ENCODE peak calls at places on chromosomes 13 and 19, in eight cellular contexts. I is PC-9; X is ovary; U is right cardiac atrium; B is sigmoid colon; Y is CD4-positive, CD25-positive, alpha-beta regulatory T cell; C is endodermal cell; W is stomach. D is an unnamed sample. For H3K4me1, the result is how much of the 10 kb centered on the place peaks cover.

GRCh38 chr19:16581145-16581970 is 9.1 kb upstream of the SLC35E1 start:
- DNase-seq in I (no peak), X (no peak), U (peak), B (no peak), Y (no peak), C (no peak), W (no peak), D (no peak)

GRCh38 chr13:105972811-105973590 is 562.5 kb downstream of the EFNB2 start:
- DNase-seq in I (no peak), X (no peak), U (no peak), B (no peak), Y (no peak), C (no peak), W (no peak), D (no peak)

GRCh38 chr13:43397110-43397509 is 373.7 kb downstream of the DNAJC15 start:
- DNase-seq in I (no peak), X (no peak), U (no peak), B (no peak), Y (no peak), C (no peak), W (no peak), D (no peak)

GRCh38 chr19:11203194-11204075 is 6.1 kb upstream of the KANK2 start:
- DNase-seq in I (peak), X (peak), U (peak), B (peak), Y (no peak), C (peak), W (peak), D (peak)

GRCh38 chr19:15379996-15380647 is 535 bp upstream of the AKAP8 start:
- DNase-seq in I (peak), X (no peak), U (peak), B (peak), Y (no peak), C (peak), W (peak), D (no peak)

GRCh38 chr19:53982611-53983010 is 8.8 kb upstream of the CACNG6 start:
- DNase-seq in I (no peak), X (no peak), U (peak), B (no peak), Y (no peak), C (peak), W (peak), D (no peak)

GRCh38 chr13:90492872-90493271 is 854.6 kb upstream of the MIR17HG start:
- DNase-seq in I (no peak), X (no peak), U (no peak), B (no peak), Y (no peak), C (no peak), W (no peak), D (no peak)

GRCh38 chr19:35038623-35039512 is 2.7 kb upstream of the HPN start:
- DNase-seq in I (no peak), X (no peak), U (peak), B (no peak), Y (no peak), C (no peak), W (no peak), D (no peak)

GRCh38 chr13:112444001-112444311 is 67.8 kb downstream of the SPACA7 start:
- DNase-seq in I (peak), X (no peak), U (peak), B (peak), Y (no peak), C (peak), W (peak), D (no peak)

GRCh38 chr13:39876258-39876657 is 220.8 kb downstream of the COG6 start:
- DNase-seq in I (no peak), X (no peak), U (no peak), B (no peak), Y (no peak), C (no peak), W (no peak), D (no peak)

GRCh38 chr19:13153627-13154240 is 3.5 kb downstream of the IER2 start:
- DNase-seq in I (peak), X (peak), U (peak), B (peak), Y (no peak), C (no peak), W (peak), D (no peak)

GRCh38 chr19:13152854-13153626 is 2.8 kb downstream of the IER2 start:
- DNase-seq in I (peak), X (peak), U (peak), B (peak), Y (peak), C (peak), W (peak), D (peak)

GRCh38 chr19:13154911-13155471 is 4.8 kb downstream of the IER2 start:
- DNase-seq in I (peak), X (peak), U (peak), B (peak), Y (peak), C (peak), W (peak), D (peak)

GRCh38 chr19:13155472-13156284 is 5.5 kb downstream of the IER2 start:
- DNase-seq in I (peak), X (peak), U (peak), B (peak), Y (peak), C (peak), W (peak), D (peak)

DNA sequence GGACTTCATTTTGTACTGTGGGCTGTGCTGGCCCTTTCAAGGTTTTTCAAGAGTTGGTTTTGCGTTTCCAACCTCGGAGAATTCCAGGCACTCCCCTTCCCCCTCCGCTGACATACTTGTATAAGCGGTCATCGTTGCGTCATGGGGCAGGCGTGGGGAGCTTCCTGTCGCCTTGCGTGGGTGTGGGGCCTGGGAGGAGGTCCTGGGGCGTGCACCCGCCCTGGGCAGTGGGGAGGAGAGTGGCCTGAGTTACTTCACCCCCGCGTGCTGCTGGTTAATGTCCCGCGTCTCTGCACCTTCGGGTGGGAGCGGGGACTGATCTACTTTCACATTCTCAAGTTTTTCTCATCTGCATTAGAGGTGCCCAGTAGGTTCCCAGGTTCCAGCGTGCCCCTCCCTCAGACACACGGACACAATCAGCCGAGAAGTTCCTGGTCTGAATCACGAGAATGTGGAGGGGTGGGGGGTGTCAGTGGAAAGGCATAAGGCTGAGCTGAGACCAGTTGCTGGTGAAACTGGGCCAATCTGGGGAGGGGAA is 4.1 kb downstream of the IER2 start:
- DNase-seq in I (peak), X (peak), U (peak), B (peak), Y (peak), C (peak), W (peak), D (peak)
- H3K4me1 ChIP-seq in I (under half), X (under half), U (under half), B (under half), Y (half or more), C (under half), W (under half), D (under half)

GRCh38 chr19:51016798-51017683 is 2.5 kb downstream of the KLK10 start:
- DNase-seq in I (peak), X (peak), U (peak), B (no peak), Y (no peak), C (peak), W (peak), D (no peak)

GRCh38 chr19:51019544-51019925 is at the start of gene KLK10:
- DNase-seq in I (no peak), X (no peak), U (peak), B (no peak), Y (no peak), C (peak), W (no peak), D (no peak)

GRCh38 chr19:51020988-51021651 is 1.6 kb upstream of the KLK10 start:
- DNase-seq in I (peak), X (peak), U (no peak), B (no peak), Y (peak), C (peak), W (peak), D (peak)

GRCh38 chr19:51015691-51016267 is 3.7 kb downstream of the KLK10 start:
- DNase-seq in I (no peak), X (no peak), U (no peak), B (no peak), Y (no peak), C (no peak), W (no peak), D (no peak)

DNA sequence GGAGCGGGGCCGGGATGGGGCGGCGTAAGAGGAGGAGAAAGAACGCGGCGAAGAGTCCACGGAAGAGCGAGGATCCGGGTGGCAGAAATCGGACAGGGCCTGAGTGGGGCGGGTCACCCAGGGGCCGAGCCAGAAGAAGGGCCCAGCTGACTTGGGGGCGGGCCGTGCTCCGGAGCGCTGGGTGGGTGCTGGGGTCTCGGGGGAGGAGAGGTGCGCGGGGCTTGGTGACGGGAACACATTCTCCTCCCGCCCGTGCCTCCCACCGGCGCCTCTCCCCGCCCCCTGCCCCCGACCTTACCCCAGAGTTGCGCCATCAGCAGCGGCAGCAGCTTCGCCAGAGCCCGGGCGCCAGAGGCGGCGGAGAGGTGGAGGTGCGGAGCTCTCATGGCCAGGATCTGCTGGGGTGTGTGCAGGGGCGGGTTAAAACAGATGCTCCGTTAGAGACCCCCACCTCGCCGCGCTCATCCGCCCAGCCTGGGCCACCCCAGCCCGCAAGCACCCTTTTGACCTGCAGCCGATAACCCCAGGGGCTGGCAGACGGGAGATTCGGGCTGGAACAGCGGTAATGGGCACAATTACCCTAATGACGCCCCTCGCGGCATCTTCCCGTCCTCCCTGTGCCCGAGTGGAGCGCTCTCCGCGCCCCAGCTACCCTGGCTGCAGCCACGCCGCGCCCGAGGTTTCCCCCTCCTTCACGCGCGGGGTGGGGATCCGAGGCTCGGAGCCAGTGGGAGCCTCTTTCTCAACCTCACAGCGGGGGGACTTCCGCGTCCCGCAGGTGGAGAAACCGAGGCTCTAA is 565 bp downstream of the KLK10 start:
- DNase-seq in I (peak), X (peak), U (peak), B (no peak), Y (no peak), C (peak), W (peak), D (no peak)
- H3K4me3 ChIP-seq in I (peak), X (peak), U (peak), B (peak), Y (no peak), C (peak), W (peak), D (no peak)

GRCh38 chr19:7265963-7266362 is 28.3 kb downstream of the INSR start:
- DNase-seq in I (peak), X (no peak), U (peak), B (no peak), Y (no peak), C (no peak), W (peak), D (no peak)
- H3K27ac ChIP-seq in I (no peak), X (no peak), U (no peak), B (no peak), Y (no peak), C (no peak), W (no peak), D (no peak)

GRCh38 chr13:45325806-45326205 is 15.2 kb downstream of the TPT1 start:
- DNase-seq in I (peak), X (peak), U (peak), B (no peak), Y (no peak), C (no peak), W (no peak), D (no peak)
- H3K4me1 ChIP-seq in I (under half), X (under half), U (under half), B (under half), Y (under half), C (under half), W (under half), D (under half)

GRCh38 chr19:43779147-43779819 is 1.5 kb downstream of the KCNN4 start:
- DNase-seq in I (peak), X (no peak), U (peak), B (no peak), Y (no peak), C (no peak), W (peak), D (no peak)
- H3K4me3 ChIP-seq in I (peak), X (no peak), U (no peak), B (no peak), Y (peak), C (no peak), W (peak), D (peak)

DNA sequence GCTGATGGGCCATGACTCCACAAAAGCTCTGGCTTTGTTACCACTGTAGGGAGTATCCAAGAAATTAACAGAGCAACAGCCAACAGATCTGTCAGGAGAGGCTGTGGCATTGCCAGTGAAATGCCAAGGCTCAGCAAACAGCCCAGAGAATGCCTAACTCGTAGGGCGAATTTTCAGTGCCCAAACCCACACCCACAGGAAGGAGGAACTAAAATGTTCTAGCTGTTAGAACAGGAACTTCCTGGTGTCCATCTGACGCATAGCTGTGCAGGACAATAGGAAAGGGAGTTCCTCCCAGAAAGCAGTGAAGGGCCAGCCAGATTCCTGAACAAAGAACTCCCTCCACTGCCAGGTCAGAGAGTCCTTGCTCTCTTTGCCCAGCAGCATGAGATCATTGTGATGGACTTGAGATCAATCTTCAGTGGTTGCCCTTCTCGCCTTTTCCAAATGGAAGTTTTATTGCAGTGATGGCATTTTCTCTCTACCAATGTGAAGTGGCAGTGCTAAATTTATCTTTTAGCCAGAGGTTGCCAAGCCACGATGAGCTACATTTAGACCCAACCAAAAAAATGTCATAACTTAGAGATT is 224.2 kb upstream of the STARD13 start:
- DNase-seq in I (no peak), X (no peak), U (peak), B (peak), Y (no peak), C (no peak), W (peak), D (no peak)
- H3K27ac ChIP-seq in I (no peak), X (no peak), U (peak), B (peak), Y (no peak), C (no peak), W (peak), D (no peak)

DNA sequence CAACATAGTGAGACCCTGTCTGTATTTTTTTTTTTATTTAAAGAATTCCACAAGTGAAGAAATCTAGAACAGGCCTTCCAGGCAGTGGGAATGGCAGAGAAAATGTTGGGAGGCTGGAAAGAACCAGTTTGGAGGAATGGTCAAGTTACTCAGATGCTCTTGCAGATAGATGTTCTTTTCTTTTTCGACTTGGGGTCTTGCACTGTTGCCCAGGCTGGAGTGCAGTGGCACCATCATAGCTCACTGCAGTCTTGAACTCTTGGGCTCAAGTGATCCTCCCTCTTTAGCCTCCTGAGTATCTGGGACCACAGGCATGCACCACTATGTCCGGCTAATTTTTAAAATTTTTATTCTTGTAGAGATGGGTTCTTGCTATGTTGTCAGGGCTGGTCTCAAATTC is 662 bp downstream of the C5AR1 start:
- DNase-seq in I (no peak), X (no peak), U (no peak), B (no peak), Y (no peak), C (no peak), W (no peak), D (no peak)
- H3K4me1 ChIP-seq in I (under half), X (under half), U (under half), B (under half), Y (under half), C (under half), W (under half), D (under half)

GRCh38 chr13:27352698-27353097 is 71.7 kb upstream of the GTF3A start:
- DNase-seq in I (no peak), X (no peak), U (no peak), B (no peak), Y (no peak), C (no peak), W (no peak), D (no peak)

GRCh38 chr13:27353166-27353583 is 71.2 kb upstream of the GTF3A start:
- DNase-seq in I (peak), X (no peak), U (no peak), B (no peak), Y (peak), C (no peak), W (no peak), D (no peak)

GRCh38 chr13:27355894-27356293 is 68.5 kb upstream of the GTF3A start:
- DNase-seq in I (no peak), X (no peak), U (no peak), B (no peak), Y (no peak), C (peak), W (no peak), D (no peak)

GRCh38 chr13:27354379-27354778 is 70.0 kb upstream of the GTF3A start:
- DNase-seq in I (no peak), X (no peak), U (no peak), B (no peak), Y (no peak), C (no peak), W (no peak), D (no peak)

GRCh38 chr13:27353653-27354052 is 70.8 kb upstream of the GTF3A start:
- DNase-seq in I (no peak), X (no peak), U (no peak), B (no peak), Y (no peak), C (no peak), W (no peak), D (no peak)
- H3K4me3 ChIP-seq in I (no peak), X (no peak), U (no peak), B (peak), Y (peak), C (no peak), W (no peak), D (peak)